ENCODE peak calls at places on chromosome 16, in eight cellular contexts. Z, X, V, D, A, P, G and I are unnamed samples.

GRCh38 chr16:84141143-84141670 is 3.8 kb downstream of the HSDL1 start:
- DNase-seq in Z (no peak), X (no peak), V (no peak), D (no peak), A (no peak), P (no peak), G (no peak), I (no peak)

GRCh38 chr16:65355706-65356105 is 233.8 kb upstream of the CDH11 start:
- DNase-seq in Z (no peak), X (no peak), V (no peak), D (no peak), A (no peak), P (no peak), G (no peak), I (no peak)

GRCh38 chr16:31421587-31421986 is 6.6 kb downstream of the COX6A2 start:
- DNase-seq in Z (no peak), X (no peak), V (peak), D (no peak), A (no peak), P (no peak), G (no peak), I (no peak)

GRCh38 chr16:66205287-66206167 is 161.0 kb upstream of the CDH5 start:
- DNase-seq in Z (no peak), X (peak), V (no peak), D (peak), A (no peak), P (no peak), G (no peak), I (no peak)

GRCh38 chr16:57235128-57236092 is 9.6 kb upstream of the ARL2BP start:
- DNase-seq in Z (no peak), X (no peak), V (no peak), D (no peak), A (no peak), P (no peak), G (no peak), I (no peak)

GRCh38 chr16:76511203-76511602 is 234.0 kb downstream of the CNTNAP4 start:
- DNase-seq in Z (no peak), X (no peak), V (no peak), D (no peak), A (no peak), P (no peak), G (no peak), I (no peak)

GRCh38 chr16:23679274-23679985 is 741 bp downstream of the PLK1 start:
- DNase-seq in Z (peak), X (no peak), V (no peak), D (peak), A (peak), P (peak), G (no peak), I (no peak)

GRCh38 chr16:65285128-65286120 is 163.6 kb upstream of the CDH11 start:
- DNase-seq in Z (no peak), X (no peak), V (no peak), D (no peak), A (no peak), P (no peak), G (no peak), I (no peak)

GRCh38 chr16:29809850-29810698 is 1.9 kb upstream of the PRRT2 start:
- DNase-seq in Z (no peak), X (no peak), V (no peak), D (no peak), A (no peak), P (no peak), G (no peak), I (no peak)

GRCh38 chr16:57165923-57166322 is 19.9 kb downstream of the PSME3IP1 start:
- DNase-seq in Z (no peak), X (no peak), V (no peak), D (no peak), A (no peak), P (no peak), G (peak), I (no peak)

GRCh38 chr16:5385115-5385514 is 287.5 kb upstream of the EEF2KMT start:
- DNase-seq in Z (no peak), X (no peak), V (no peak), D (no peak), A (no peak), P (no peak), G (no peak), I (no peak)

GRCh38 chr16:78444-79145 is 570 bp downstream of the MPG start:
- DNase-seq in Z (no peak), X (no peak), V (no peak), D (no peak), A (no peak), P (no peak), G (peak), I (no peak)

GRCh38 chr16:89210904-89211515 is 6.5 kb upstream of the ZNF778 start:
- DNase-seq in Z (no peak), X (no peak), V (no peak), D (no peak), A (peak), P (no peak), G (no peak), I (no peak)

GRCh38 chr16:87348616-87349157 is 31.5 kb upstream of the C16orf95 start:
- DNase-seq in Z (no peak), X (no peak), V (no peak), D (no peak), A (no peak), P (no peak), G (no peak), I (no peak)
- TF ChIP-seq POLR2AphosphoS5 in Z (no peak), X (no peak), V (no peak), D (no peak), A (no peak), P (no peak), G (no peak), I (no peak)

GRCh38 chr16:67922740-67923139 is 8.9 kb downstream of the CTRL start:
- DNase-seq in Z (no peak), X (no peak), V (no peak), D (no peak), A (no peak), P (no peak), G (no peak), I (no peak)
- TF ChIP-seq EP300 in Z (no peak), X (no peak), V (no peak), D (no peak), A (no peak), P (no peak), G (no peak), I (no peak)

GRCh38 chr16:53619247-53619646 is 84.4 kb downstream of the RPGRIP1L start:
- DNase-seq in Z (no peak), X (no peak), V (no peak), D (no peak), A (no peak), P (no peak), G (no peak), I (no peak)
- TF ChIP-seq POLR2AphosphoS5 in Z (no peak), X (no peak), V (no peak), D (no peak), A (no peak), P (no peak), G (no peak), I (no peak)

DNA sequence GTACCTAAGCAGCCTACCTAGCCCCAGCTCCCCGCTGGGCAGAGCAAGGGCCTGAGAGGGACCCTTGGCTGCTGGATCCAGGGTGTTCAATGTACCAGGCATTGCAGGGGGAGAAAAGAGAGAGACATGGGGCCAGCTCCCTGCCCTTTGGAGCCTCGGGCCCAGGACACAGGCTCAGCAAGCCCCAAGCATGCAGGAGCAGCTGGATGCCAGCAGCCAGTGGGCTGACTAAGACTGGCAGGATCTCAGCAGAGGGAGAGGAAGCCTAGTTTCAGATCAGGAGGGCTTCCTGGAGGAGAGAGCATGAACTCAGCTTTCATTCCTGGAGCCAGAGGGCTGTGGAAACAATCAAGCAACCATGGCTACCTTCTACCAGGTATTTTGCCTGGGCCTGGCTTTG is 82.0 kb upstream of the NKD1 start:
- DNase-seq in Z (peak), X (no peak), V (no peak), D (no peak), A (no peak), P (no peak), G (no peak), I (peak)
- TF ChIP-seq EP300 in Z (no peak), X (no peak), V (no peak), D (no peak), A (no peak), P (no peak), G (no peak), I (no peak)